ENCODE peak calls at places on chromosomes 16 and 17, in eight cellular contexts. I is cardiac fibroblast, B is BJ, X is AG04449, A is fibroblast of pulmonary artery, U is spleen, C is right cardiac atrium, O is breast epithelium. F is an unnamed sample.

GRCh38 chr16:30637952-30638351 is 12.8 kb upstream of the PRR14 start:
- DNase-seq in A (peak; percentile 67), C (no peak), U (no peak), X (no peak), B (no peak), O (no peak), I (peak; percentile 69), F (no peak)

GRCh38 chr17:67210915-67211314 is 34.1 kb downstream of the HELZ start:
- DNase-seq in U (no peak), C (no peak), X (no peak), I (no peak), O (no peak), A (no peak), B (no peak), F (no peak)

GRCh38 chr16:67112591-67113399 is 3.1 kb downstream of the PHAF1 start:
- DNase-seq in A (no peak), B (no peak), C (no peak), I (no peak), U (no peak), X (no peak), O (no peak), F (no peak)

GRCh38 chr17:19313746-19314651 is 48.5 kb downstream of the B9D1 start:
- DNase-seq in A (peak; percentile 34), B (no peak), C (no peak), U (peak; percentile 47), O (no peak), X (no peak), I (peak; percentile 26), F (no peak)

GRCh38 chr17:45282683-45283644 is 21.1 kb upstream of the SPATA32 start:
- DNase-seq in X (no peak), A (peak; percentile 76), O (no peak), U (no peak), B (no peak), C (peak; percentile 71), I (peak; percentile 51), F (no peak)

GRCh38 chr17:82006468-82007227 is 16.0 kb downstream of the CENPX start:
- DNase-seq in A (peak; percentile 62), O (no peak), X (no peak), C (peak; percentile 56), B (no peak), I (peak; percentile 58), U (no peak), F (no peak)

GRCh38 chr17:32588982-32589381 is 102.2 kb downstream of the CDK5R1 start:
- DNase-seq in C (no peak), B (no peak), O (no peak), I (no peak), A (no peak), U (no peak), X (no peak), F (no peak)

GRCh38 chr16:14105976-14106375 is 34.9 kb downstream of the MRTFB start:
- DNase-seq in A (no peak), I (no peak), B (no peak), C (no peak), X (no peak), U (no peak), O (no peak), F (no peak)

GRCh38 chr17:20998571-20999043 is 44.2 kb downstream of the USP22 start:
- DNase-seq in B (no peak), A (no peak), I (peak; percentile 28), U (no peak), O (no peak), X (no peak), C (no peak), F (no peak)

GRCh38 chr17:2337152-2337810 is at the start of gene SGSM2:
- DNase-seq in A (peak; percentile 45), X (no peak), B (no peak), C (peak; percentile 74), O (no peak), I (peak; percentile 31), U (peak; percentile 93), F (no peak)

DNA sequence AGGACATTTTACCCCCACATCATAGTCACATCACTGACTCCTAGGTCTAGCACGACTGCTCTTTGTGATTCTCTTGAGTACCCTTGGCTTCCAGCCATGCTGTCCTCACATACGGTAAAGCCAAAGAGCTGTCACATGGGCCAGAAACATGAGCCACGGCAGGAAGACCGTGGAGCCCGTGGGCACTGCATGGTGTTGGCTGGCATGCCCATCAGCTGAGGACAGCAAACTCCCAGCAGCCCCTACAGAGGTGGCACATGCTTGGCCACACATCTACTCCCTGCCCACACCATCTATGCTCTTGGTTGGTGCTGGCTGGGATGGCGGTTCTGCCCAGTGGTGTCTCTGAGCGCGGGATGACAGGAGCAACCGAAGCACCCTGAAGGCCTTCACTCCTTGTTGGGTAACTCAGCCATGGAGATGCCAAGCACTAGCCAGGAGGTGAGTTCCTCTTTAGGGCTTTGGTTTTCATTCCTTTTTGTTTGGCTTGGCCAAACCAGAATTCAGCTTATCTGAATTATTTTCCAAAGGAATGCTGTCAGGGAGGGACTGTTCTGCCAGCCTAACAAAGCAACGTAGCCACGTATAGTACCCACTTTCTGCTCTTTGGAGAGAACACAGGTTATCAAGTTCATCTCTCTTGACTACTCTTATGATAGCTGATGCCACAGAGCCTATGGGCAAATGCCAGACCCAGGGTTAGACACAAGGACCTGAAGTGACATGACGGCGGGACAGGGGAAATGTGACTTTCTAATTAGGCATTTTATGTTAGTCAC is 10.0 kb downstream of the TNFAIP1 start:
- DNase-seq in I (peak; percentile 15), A (no peak), X (no peak), U (no peak), B (no peak), O (peak; percentile 37), C (no peak), F (no peak)
- H3K4me3 ChIP-seq in I (no peak overlapping the region), A (no peak overlapping the region), X (no peak overlapping the region), U (no peak overlapping the region), B (no peak overlapping the region), O (no peak overlapping the region), C (no peak overlapping the region), F (no peak overlapping the region)

GRCh38 chr16:88453621-88454314 is 688 bp downstream of the ZFPM1 start:
- DNase-seq in X (no peak), C (no peak), A (no peak), B (no peak), O (no peak), U (peak; percentile 86), I (no peak), F (no peak)
- H3K4me3 ChIP-seq in X (peak overlapping the region; percentile 55), C (peak overlapping the region; percentile 86), A (peak overlapping the region; percentile 54), B (peak overlapping the region; percentile 50), O (peak overlapping the region; percentile 84), U (peak overlapping the region; percentile 66), I (peak overlapping the region; percentile 56), F (peak overlapping the region; percentile 64)

GRCh38 chr16:88365244-88365865 is 17.4 kb upstream of the ZNF469 start:
- DNase-seq in B (no peak), C (no peak), A (no peak), X (no peak), O (no peak), U (peak; percentile 37), I (no peak), F (no peak)

GRCh38 chr16:88366704-88367047 is 16.1 kb upstream of the ZNF469 start:
- DNase-seq in U (no peak), B (no peak), A (no peak), O (no peak), X (no peak), C (no peak), I (no peak), F (no peak)

GRCh38 chr16:88367560-88367959 is 15.2 kb upstream of the ZNF469 start:
- DNase-seq in C (peak; percentile 2), I (no peak), B (no peak), O (no peak), X (no peak), U (peak; percentile 35), A (no peak), F (no peak)

GRCh38 chr16:88368036-88368435 is 14.7 kb upstream of the ZNF469 start:
- DNase-seq in B (no peak), C (peak; percentile 7), X (no peak), A (no peak), I (no peak), U (peak; percentile 51), O (no peak), F (no peak)

DNA sequence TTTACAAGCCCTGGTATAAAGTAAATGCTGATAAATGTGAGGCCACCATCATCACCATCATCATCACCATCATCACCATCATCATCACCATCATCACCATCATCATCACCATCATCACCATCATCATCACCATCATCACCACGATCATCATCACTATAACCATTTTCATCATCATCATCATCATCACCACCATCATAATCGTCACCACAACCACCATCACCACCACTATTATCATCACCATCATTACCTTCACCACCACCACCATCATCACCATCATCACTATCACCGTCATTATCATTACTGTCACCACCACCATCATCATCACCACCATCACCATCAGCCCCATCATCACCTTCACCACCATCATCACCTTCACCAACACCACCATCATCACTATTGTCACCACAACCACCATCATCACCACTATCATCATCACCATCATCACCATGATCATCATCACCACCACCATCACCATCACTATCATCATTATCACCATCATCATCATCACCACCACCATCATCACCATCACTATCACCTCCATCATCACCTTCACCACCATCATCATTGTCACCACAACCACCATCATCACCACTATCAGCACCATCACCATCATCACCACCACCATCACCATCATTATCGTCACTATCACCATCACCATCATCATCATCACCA is 16.6 kb upstream of the ZNF469 start:
- DNase-seq in X (no peak), C (no peak), U (no peak), B (no peak), O (no peak), A (no peak), I (no peak), F (no peak)
- H3K4me3 ChIP-seq in X (no peak overlapping the region), C (no peak overlapping the region), U (no peak overlapping the region), B (no peak overlapping the region), O (no peak overlapping the region), A (no peak overlapping the region), I (no peak overlapping the region), F (no peak overlapping the region)

DNA sequence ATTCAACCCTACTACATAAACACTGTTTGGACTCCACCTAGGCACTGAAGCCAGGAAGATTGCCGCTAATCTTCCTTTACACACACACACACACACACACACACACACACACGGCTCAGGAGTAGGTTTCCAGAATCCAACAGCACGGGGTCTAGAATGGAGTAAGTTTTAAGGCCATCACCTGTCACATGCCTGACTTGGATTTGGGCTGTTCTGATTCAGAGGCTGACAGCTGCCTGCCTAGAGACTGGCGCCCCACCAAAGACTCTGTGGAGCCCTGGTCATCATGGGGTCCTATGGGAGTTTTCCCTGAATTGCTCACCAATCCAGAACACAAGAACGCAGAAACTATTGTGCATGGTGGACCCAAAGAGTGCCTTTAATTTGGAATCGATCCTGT is 10.9 kb downstream of the CDRT4 start:
- DNase-seq in A (no peak), U (no peak), B (no peak), O (no peak), X (no peak), C (no peak), I (no peak), F (no peak)
- H3K4me3 ChIP-seq in A (no peak overlapping the region), U (no peak overlapping the region), B (no peak overlapping the region), O (peak overlapping the region; percentile 27), X (no peak overlapping the region), C (no peak overlapping the region), I (no peak overlapping the region), F (no peak overlapping the region)

DNA sequence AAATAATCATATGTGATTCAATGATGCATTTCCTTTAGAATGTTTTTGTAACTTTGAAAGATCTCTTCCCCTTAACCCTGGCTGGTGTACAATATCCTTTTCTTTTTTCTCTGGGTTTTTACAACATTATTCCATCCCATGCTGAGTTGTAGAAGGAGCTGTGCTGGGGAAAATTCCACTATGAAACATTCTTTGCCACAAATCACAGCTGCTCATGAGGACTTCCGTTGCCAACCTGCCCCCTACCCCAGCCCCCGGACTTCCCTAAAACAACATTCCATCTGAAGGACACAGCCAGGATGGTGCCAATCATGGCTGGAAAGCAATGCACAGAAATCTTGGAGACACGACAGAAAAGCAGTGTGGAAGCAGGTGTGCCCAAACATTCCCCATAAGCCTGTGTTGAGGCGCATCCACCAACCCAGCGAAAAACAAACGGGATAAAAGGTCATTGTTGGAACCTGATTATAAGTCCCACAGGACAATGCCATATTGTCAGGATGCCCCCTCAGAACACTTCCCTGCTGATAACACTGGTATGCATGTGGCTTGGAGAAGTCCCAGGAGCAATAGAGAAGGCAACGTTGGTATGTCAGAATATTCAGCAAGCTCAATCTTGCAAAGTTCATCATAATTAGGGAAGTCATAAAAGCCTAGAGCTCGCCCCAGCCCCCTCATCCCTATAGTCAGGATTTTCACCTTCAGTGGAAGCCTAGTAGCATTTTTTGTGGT is 475.0 kb downstream of the HS3ST3B1 start:
- DNase-seq in X (no peak), I (peak; percentile 21), C (no peak), O (no peak), A (peak; percentile 49), B (no peak), U (no peak), F (no peak)
- H3K4me3 ChIP-seq in X (no peak overlapping the region), I (no peak overlapping the region), C (no peak overlapping the region), O (no peak overlapping the region), A (no peak overlapping the region), B (no peak overlapping the region), U (no peak overlapping the region), F (no peak overlapping the region)